ENCODE peak calls at places on chromosomes 5 and 9, in nine cellular contexts. Y, D, C, Z, I, S, F, K and P are unnamed samples.

GRCh38 chr5:1075555-1075881 is 36.3 kb downstream of the SLC12A7 start:
- DNase-seq in Y (no peak), D (no peak), C (no peak), Z (no peak), I (no peak), S (no peak), F (no peak), K (no peak), P (no peak)

GRCh38 chr5:18811616-18812015 is 1176.4 kb downstream of the CDH18 start:
- DNase-seq in Y (no peak), D (no peak), C (no peak), Z (no peak), I (no peak), S (no peak), F (no peak), K (no peak), P (no peak)

GRCh38 chr5:149913449-149914419 is 30.9 kb downstream of the PDE6A start:
- DNase-seq in Y (no peak), D (no peak), C (no peak), Z (no peak), I (no peak), S (no peak), F (no peak), K (no peak), P (no peak)

GRCh38 chr5:29897916-29898315 is 1295.6 kb upstream of the CDH6 start:
- DNase-seq in Y (no peak), D (no peak), C (no peak), Z (no peak), I (no peak), S (no peak), F (no peak), K (no peak), P (no peak)

GRCh38 chr5:12691330-12691729 is 787.1 kb upstream of the CTNND2 start:
- DNase-seq in Y (no peak), D (no peak), C (no peak), Z (no peak), I (no peak), S (no peak), F (no peak), K (no peak), P (no peak)

GRCh38 chr9:89078860-89079259 is 87.6 kb downstream of the S1PR3 start:
- DNase-seq in Y (no peak), D (no peak), C (no peak), Z (no peak), I (no peak), S (no peak), F (no peak), K (no peak), P (no peak)

GRCh38 chr5:154159343-154159742 is 31.2 kb upstream of the GALNT10 start:
- DNase-seq in Y (no peak), D (no peak), C (no peak), Z (no peak), I (no peak), S (no peak), F (no peak), K (no peak), P (no peak)

GRCh38 chr9:76528642-76529190 is 69.7 kb downstream of the GCNT1 start:
- DNase-seq in Y (no peak), D (no peak), C (no peak), Z (no peak), I (no peak), S (no peak), F (no peak), K (no peak), P (no peak)

GRCh38 chr5:127243011-127243410 is 47.6 kb upstream of the MEGF10 start:
- DNase-seq in Y (no peak), D (no peak), C (no peak), Z (no peak), I (no peak), S (no peak), F (no peak), K (no peak), P (no peak)

GRCh38 chr5:21181726-21182125 is 1193.7 kb upstream of the CDH18 start:
- DNase-seq in Y (no peak), D (no peak), C (no peak), Z (no peak), I (no peak), S (no peak), F (no peak), K (no peak), P (no peak)

GRCh38 chr5:932628-933250 is 40.1 kb downstream of the TRIP13 start:
- DNase-seq in Y (peak), D (peak), C (no peak), Z (no peak), I (no peak), S (no peak), F (no peak), K (no peak), P (no peak)

GRCh38 chr5:99590806-99591205 is 662.0 kb upstream of the CHD1 start:
- DNase-seq in Y (no peak), D (no peak), C (no peak), Z (no peak), I (no peak), S (no peak), F (no peak), K (no peak), P (no peak)

GRCh38 chr5:166285385-166285784 is 2006.1 kb upstream of the WWC1 start:
- DNase-seq in Y (no peak), D (no peak), C (no peak), Z (no peak), I (no peak), S (no peak), F (no peak), K (no peak), P (no peak)

GRCh38 chr5:138942861-138943260 is 67.7 kb upstream of the LRRTM2 start:
- DNase-seq in Y (no peak), D (no peak), C (no peak), Z (no peak), I (no peak), S (no peak), F (no peak), K (no peak), P (no peak)

GRCh38 chr5:7866194-7866593 is 2.6 kb downstream of the FASTKD3 start:
- DNase-seq in Y (no peak), D (no peak), C (no peak), Z (no peak), I (no peak), S (no peak), F (no peak), K (no peak), P (no peak)

GRCh38 chr9:126376311-126376902 is 49.8 kb downstream of the MVB12B start:
- DNase-seq in Y (no peak), D (peak), C (peak), Z (peak), I (no peak), S (no peak), F (no peak), K (no peak), P (no peak)

GRCh38 chr5:158064331-158065123 is 205.6 kb upstream of the CLINT1 start:
- DNase-seq in Y (no peak), D (no peak), C (no peak), Z (no peak), I (no peak), S (no peak), F (no peak), K (no peak), P (no peak)

GRCh38 chr5:14266686-14267085 is 123.5 kb downstream of the TRIO start:
- DNase-seq in Y (no peak), D (no peak), C (no peak), Z (no peak), I (no peak), S (no peak), F (no peak), K (no peak), P (no peak)

GRCh38 chr5:111720333-111720890 is 36.6 kb downstream of the NREP start:
- DNase-seq in Y (no peak), D (no peak), C (no peak), Z (no peak), I (no peak), S (no peak), F (no peak), K (no peak), P (no peak)

GRCh38 chr5:94849821-94850736 is 231.6 kb downstream of the SLF1 start:
- DNase-seq in Y (no peak), D (no peak), C (peak), Z (peak), I (no peak), S (peak), F (no peak), K (peak), P (no peak)

GRCh38 chr9:6645153-6646027 is at the start of gene GLDC:
- DNase-seq in Y (peak), D (peak), C (peak), Z (peak), I (no peak), S (peak), F (peak), K (peak), P (peak)

GRCh38 chr9:6632516-6633328 is 12.8 kb downstream of the GLDC start:
- DNase-seq in Y (no peak), D (no peak), C (no peak), Z (no peak), I (no peak), S (no peak), F (no peak), K (no peak), P (no peak)